ENCODE peak calls at places on chromosomes 5 and 9, in eight cellular contexts. L is right cardiac atrium, X is mesendoderm, T is heart right ventricle, Q is aorta, R is Peyer's patch, P is neuronal stem cell, S is iPS DF 6.9. E is an unnamed sample. For H3K27me3, the result is how much of the 10 kb centered on the place peaks cover.

GRCh38 chr9:15430920-15431844 is 8.5 kb downstream of the SNAPC3 start:
- DNase-seq in L (peak), T (no peak), X (peak), Q (no peak), R (peak), S (no peak), P (no peak), E (no peak)

GRCh38 chr9:114015607-114016006 is 62.5 kb downstream of the AMBP start:
- DNase-seq in P (no peak), S (no peak), Q (no peak), X (no peak), R (no peak), T (no peak), L (no peak), E (no peak)

GRCh38 chr5:95682891-95683290 is at the start of gene SPATA9:
- DNase-seq in P (no peak), L (no peak), X (no peak), S (no peak), T (no peak), R (no peak), Q (no peak), E (no peak)

GRCh38 chr9:68705636-68706578 is 867 bp downstream of the PIP5K1B start:
- DNase-seq in Q (peak), R (peak), P (no peak), X (peak), L (peak), T (peak), S (no peak), E (no peak)

GRCh38 chr9:33185858-33186257 is 18.7 kb upstream of the B4GALT1 start:
- DNase-seq in X (no peak), L (no peak), Q (no peak), S (no peak), T (no peak), R (no peak), P (no peak), E (no peak)

GRCh38 chr5:14739538-14739937 is 75.0 kb downstream of the OTULIN start:
- DNase-seq in P (no peak), R (no peak), L (no peak), X (no peak), Q (peak), T (no peak), S (no peak), E (peak)

GRCh38 chr9:3903906-3904305 is 378.1 kb upstream of the RFX3 start:
- DNase-seq in Q (no peak), P (no peak), S (no peak), T (no peak), X (peak), L (no peak), R (no peak), E (no peak)

GRCh38 chr9:113012492-113012891 is 500 bp upstream of the ZNF883 start:
- DNase-seq in Q (no peak), R (no peak), S (no peak), P (no peak), L (no peak), X (no peak), T (no peak), E (no peak)

GRCh38 chr5:83528439-83528769 is 56.9 kb downstream of the VCAN start:
- DNase-seq in R (no peak), S (no peak), L (no peak), Q (no peak), T (no peak), X (no peak), P (no peak), E (no peak)

GRCh38 chr5:139862313-139862712 is 66.7 kb downstream of the PSD2 start:
- DNase-seq in R (no peak), Q (no peak), S (no peak), L (no peak), X (peak), T (no peak), P (no peak), E (no peak)

GRCh38 chr9:110351009-110351467 is 13.4 kb upstream of the TXNDC8 start:
- DNase-seq in T (no peak), S (no peak), Q (no peak), R (no peak), X (peak), P (no peak), L (no peak), E (peak)

GRCh38 chr9:15909297-15909696 is 356.5 kb downstream of the CCDC171 start:
- DNase-seq in P (no peak), R (no peak), X (no peak), T (no peak), S (no peak), Q (no peak), L (peak), E (no peak)

GRCh38 chr5:175797521-175798038 is 73.8 kb upstream of the CPLX2 start:
- DNase-seq in L (no peak), Q (no peak), X (peak), R (no peak), T (no peak), P (peak), S (no peak), E (no peak)

GRCh38 chr5:55569513-55569865 is 34.7 kb upstream of the PLPP1 start:
- DNase-seq in P (no peak), X (peak), S (no peak), Q (no peak), R (no peak), L (no peak), T (no peak), E (no peak)

GRCh38 chr5:9787813-9788600 is 157.9 kb upstream of the TAS2R1 start:
- DNase-seq in L (no peak), S (no peak), Q (no peak), X (peak), R (no peak), T (peak), P (no peak), E (no peak)

GRCh38 chr5:144028644-144029043 is 141.8 kb downstream of the YIPF5 start:
- DNase-seq in L (no peak), T (no peak), Q (no peak), R (no peak), X (no peak), S (no peak), P (no peak), E (peak)

GRCh38 chr5:43037929-43038510 is 2.1 kb downstream of the ANXA2R start:
- DNase-seq in X (peak), S (no peak), Q (no peak), P (no peak), T (no peak), L (no peak), R (peak), E (no peak)

GRCh38 chr9:136012651-136013050 is 51.5 kb upstream of the UBAC1 start:
- DNase-seq in L (peak), Q (peak), P (no peak), X (no peak), T (peak), S (no peak), R (no peak), E (no peak)

GRCh38 chr5:16884595-16884994 is 51.5 kb downstream of the MYO10 start:
- DNase-seq in T (no peak), R (no peak), P (no peak), L (no peak), X (no peak), S (no peak), Q (no peak), E (no peak)

GRCh38 chr9:126665696-126666035 is 51.9 kb downstream of the LMX1B start:
- DNase-seq in P (no peak), T (no peak), L (peak), X (no peak), S (no peak), R (no peak), Q (no peak), E (no peak)
- H3K27me3 ChIP-seq in P (under half), T (under half), L (under half), X (under half), S (under half), R (under half), Q (under half), E (under half)

GRCh38 chr5:2167671-2168070 is 284.9 kb upstream of the IRX4 start:
- DNase-seq in P (no peak), S (no peak), T (no peak), R (no peak), X (no peak), L (no peak), Q (no peak), E (no peak)

GRCh38 chr5:2169862-2170820 is 287.4 kb upstream of the IRX4 start:
- DNase-seq in X (no peak), R (peak), T (no peak), L (no peak), P (no peak), S (no peak), Q (peak), E (peak)

GRCh38 chr5:2169417-2169787 is 286.7 kb upstream of the IRX4 start:
- DNase-seq in R (no peak), Q (no peak), T (no peak), L (no peak), P (no peak), S (no peak), X (no peak), E (no peak)

GRCh38 chr5:2166979-2167377 is 284.3 kb upstream of the IRX4 start:
- DNase-seq in S (no peak), X (no peak), Q (no peak), R (peak), P (no peak), T (no peak), L (no peak), E (no peak)

GRCh38 chr5:2168601-2169416 is 286.1 kb upstream of the IRX4 start:
- DNase-seq in R (peak), S (no peak), T (no peak), L (no peak), P (no peak), X (no peak), Q (no peak), E (no peak)
- H3K27me3 ChIP-seq in R (under half), S (under half), T (under half), L (under half), P (under half), X (under half), Q (under half), E (under half)

GRCh38 chr9:134551176-134551575 is 90.4 kb upstream of the COL5A1 start:
- DNase-seq in X (no peak), Q (no peak), T (no peak), P (no peak), L (no peak), S (no peak), R (no peak), E (no peak)

GRCh38 chr9:134551657-134552348 is 89.8 kb upstream of the COL5A1 start:
- DNase-seq in R (no peak), Q (peak), P (no peak), S (no peak), X (no peak), L (peak), T (no peak), E (peak)

GRCh38 chr9:134549336-134549735 is 92.3 kb upstream of the COL5A1 start:
- DNase-seq in L (no peak), X (no peak), S (no peak), Q (no peak), T (no peak), R (no peak), P (no peak), E (no peak)

GRCh38 chr9:134552349-134552990 is 89.1 kb upstream of the COL5A1 start:
- DNase-seq in P (no peak), L (no peak), T (no peak), R (no peak), Q (no peak), X (no peak), S (no peak), E (no peak)

GRCh38 chr9:134550584-134550983 is 91.0 kb upstream of the COL5A1 start:
- DNase-seq in Q (no peak), S (no peak), X (peak), T (no peak), L (no peak), P (no peak), R (no peak), E (no peak)
- H3K27me3 ChIP-seq in Q (under half), S (under half), X (under half), T (under half), L (under half), P (under half), R (under half), E (under half)

GRCh38 chr9:126223798-126224531 is 102.7 kb upstream of the MVB12B start:
- DNase-seq in T (no peak), P (no peak), L (no peak), S (no peak), Q (no peak), X (no peak), R (no peak), E (no peak)
- H3K27me3 ChIP-seq in T (under half), P (under half), L (under half), S (under half), Q (under half), X (under half), R (under half), E (under half)